ENCODE peak calls at places on chromosome 2, in six cellular contexts. H is RWPE1; D is CD8-positive, alpha-beta T cell; N is dorsolateral prefrontal cortex; E is K562; F is ovary. Q is an unnamed sample.

GRCh38 chr2:169923977-169924376 is 96.7 kb downstream of the UBR3 start:
- DNase-seq in H (no peak), D (no peak), N (no peak), E (no peak), F (no peak), Q (no peak)

GRCh38 chr2:201901770-201902169 is 95.4 kb downstream of the CDK15 start:
- DNase-seq in H (no peak), D (no peak), N (no peak), E (peak; percentile 69), F (no peak), Q (no peak)

GRCh38 chr2:237097911-237098702 is 12.4 kb downstream of the COPS8 start:
- DNase-seq in H (peak; percentile 94), D (no peak), N (no peak), E (no peak), F (no peak), Q (no peak)

GRCh38 chr2:16633632-16634430 is 31.8 kb downstream of the CYRIA start:
- DNase-seq in H (peak; percentile 42), D (no peak), N (no peak), E (peak; percentile 16), F (no peak), Q (no peak)

GRCh38 chr2:231394201-231395141 is 1.0 kb upstream of the B3GNT7 start:
- DNase-seq in H (no peak), D (no peak), N (no peak), E (no peak), F (peak; percentile 47), Q (peak; percentile 55)

GRCh38 chr2:15058015-15058414 is 425.5 kb downstream of the LRATD1 start:
- DNase-seq in H (no peak), D (no peak), N (no peak), E (peak; percentile 19), F (no peak), Q (no peak)

GRCh38 chr2:134334542-134335353 is 80.9 kb downstream of the MGAT5 start:
- DNase-seq in H (no peak), D (no peak), N (no peak), E (no peak), F (no peak), Q (no peak)

GRCh38 chr2:55891671-55892071 is 31.9 kb downstream of the EFEMP1 start:
- DNase-seq in H (no peak), D (no peak), N (no peak), E (no peak), F (no peak), Q (no peak)

GRCh38 chr2:75260946-75261345 is 61.6 kb upstream of the TACR1 start:
- DNase-seq in H (no peak), D (no peak), N (no peak), E (no peak), F (no peak), Q (no peak)

GRCh38 chr2:2827237-2827636 is 496.2 kb upstream of the MYT1L start:
- DNase-seq in H (no peak), D (peak; percentile 31), N (no peak), E (no peak), F (no peak), Q (no peak)

GRCh38 chr2:24986397-24986796 is 14.6 kb upstream of the DNAJC27 start:
- DNase-seq in H (no peak), D (no peak), N (no peak), E (no peak), F (no peak), Q (no peak)

GRCh38 chr2:130824492-130825061 is 12.1 kb upstream of the ARHGEF4 start:
- DNase-seq in H (peak; percentile 95), D (peak; percentile 68), N (peak; percentile 55), E (no peak), F (no peak), Q (no peak)

GRCh38 chr2:42653908-42654445 is 85.5 kb downstream of the MTA3 start:
- DNase-seq in H (no peak), D (no peak), N (no peak), E (no peak), F (no peak), Q (no peak)

GRCh38 chr2:219230201-219230540 is 565 bp downstream of the ANKZF1 start:
- DNase-seq in H (peak; percentile 51), D (no peak), N (no peak), E (peak; percentile 36), F (peak; percentile 56), Q (peak; percentile 36)

GRCh38 chr2:31383471-31384153 is 30.9 kb downstream of the XDH start:
- DNase-seq in H (no peak), D (no peak), N (no peak), E (no peak), F (no peak), Q (no peak)

GRCh38 chr2:29347774-29348465 is 232.7 kb downstream of the CLIP4 start:
- DNase-seq in H (no peak), D (no peak), N (no peak), E (no peak), F (no peak), Q (no peak)

GRCh38 chr2:85846411-85846810 is 42.4 kb downstream of the ST3GAL5 start:
- DNase-seq in H (no peak), D (no peak), N (no peak), E (no peak), F (no peak), Q (no peak)

GRCh38 chr2:25920326-25920725 is 42.0 kb upstream of the ASXL2 start:
- DNase-seq in H (no peak), D (no peak), N (no peak), E (no peak), F (no peak), Q (no peak)

GRCh38 chr2:19933351-19933981 is 31.7 kb upstream of the TTC32 start:
- DNase-seq in H (peak; percentile 59), D (no peak), N (no peak), E (no peak), F (no peak), Q (no peak)

GRCh38 chr2:64975232-64975791 is 13.9 kb upstream of the SLC1A4 start:
- DNase-seq in H (peak; percentile 81), D (no peak), N (no peak), E (no peak), F (no peak), Q (no peak)

GRCh38 chr2:128372621-128373341 is 54.1 kb upstream of the HS6ST1 start:
- DNase-seq in H (no peak), D (peak; percentile 63), N (no peak), E (no peak), F (no peak), Q (no peak)

GRCh38 chr2:192657364-192657763 is 462.6 kb upstream of the TMEFF2 start:
- DNase-seq in H (no peak), D (no peak), N (no peak), E (no peak), F (no peak), Q (no peak)

GRCh38 chr2:163692081-163692480 is 43.7 kb downstream of the FIGN start:
- DNase-seq in H (no peak), D (no peak), N (no peak), E (no peak), F (no peak), Q (no peak)

GRCh38 chr2:65320042-65320711 is 92.5 kb downstream of the ACTR2 start:
- DNase-seq in H (peak; percentile 85), D (no peak), N (no peak), E (no peak), F (no peak), Q (no peak)

GRCh38 chr2:222174450-222174849 is 124.3 kb downstream of the PAX3 start:
- DNase-seq in H (no peak), D (no peak), N (no peak), E (no peak), F (no peak), Q (no peak)

GRCh38 chr2:219870023-219870422 is 242.6 kb downstream of the SLC4A3 start:
- DNase-seq in H (peak; percentile 17), D (no peak), N (no peak), E (no peak), F (no peak), Q (no peak)

GRCh38 chr2:181784556-181784955 is 104.2 kb upstream of the NEUROD1 start:
- DNase-seq in H (peak; percentile 45), D (no peak), N (no peak), E (no peak), F (no peak), Q (no peak)

GRCh38 chr2:160408575-160409291 is 84.9 kb downstream of the RBMS1 start:
- DNase-seq in H (no peak), D (no peak), N (peak; percentile 23), E (no peak), F (no peak), Q (no peak)

GRCh38 chr2:127770973-127771735 is 39.8 kb downstream of the WDR33 start:
- DNase-seq in H (peak; percentile 68), D (no peak), N (no peak), E (no peak), F (no peak), Q (no peak)

GRCh38 chr2:232696609-232697058 is 497 bp upstream of the GIGYF2 start:
- DNase-seq in H (no peak), D (no peak), N (no peak), E (no peak), F (no peak), Q (no peak)
- TF ChIP-seq CTCF in H (no peak), D (no peak), N (no peak), E (no peak), F (no peak), Q (no peak)

GRCh38 chr2:133107436-133107835 is 437.4 kb upstream of the LYPD1 start:
- DNase-seq in H (no peak), D (no peak), N (no peak), E (no peak), F (no peak), Q (no peak)

GRCh38 chr2:133109772-133110171 is 439.8 kb upstream of the LYPD1 start:
- DNase-seq in H (peak; percentile 50), D (no peak), N (no peak), E (no peak), F (no peak), Q (no peak)

DNA sequence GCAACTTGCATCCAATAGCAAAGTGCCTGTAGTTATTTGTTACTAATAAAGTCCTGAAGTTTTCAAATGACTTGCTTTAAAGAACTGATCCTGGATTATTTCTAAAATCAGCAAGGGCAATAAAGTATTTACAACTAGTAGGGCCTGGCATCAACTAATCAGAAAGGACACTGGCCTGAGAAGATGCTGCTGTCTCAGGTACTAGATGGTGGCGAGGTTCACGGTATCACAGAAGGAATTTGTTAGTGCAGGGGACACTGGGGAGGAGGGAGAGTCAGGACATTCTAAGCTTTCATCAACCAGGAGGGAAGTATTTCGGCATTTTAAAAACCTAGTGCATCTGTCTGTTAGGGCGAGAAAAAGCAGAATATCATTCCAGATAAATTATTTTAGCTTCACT is 440.2 kb upstream of the LYPD1 start:
- DNase-seq in H (no peak), D (no peak), N (no peak), E (no peak), F (no peak), Q (no peak)
- TF ChIP-seq CTCF in H (no peak), D (no peak), N (no peak), E (no peak), F (no peak), Q (no peak)

GRCh38 chr2:54723300-54724149 is at the start of gene EML6:
- DNase-seq in H (peak; percentile 96), D (peak; percentile 98), N (peak; percentile 94), E (peak; percentile 97), F (peak; percentile 95), Q (peak; percentile 97)
- TF ChIP-seq CTCF in H (peak; percentile 37), D (no peak), N (peak; percentile 74), E (peak; percentile 3), F (peak; percentile 20), Q (no peak)

DNA sequence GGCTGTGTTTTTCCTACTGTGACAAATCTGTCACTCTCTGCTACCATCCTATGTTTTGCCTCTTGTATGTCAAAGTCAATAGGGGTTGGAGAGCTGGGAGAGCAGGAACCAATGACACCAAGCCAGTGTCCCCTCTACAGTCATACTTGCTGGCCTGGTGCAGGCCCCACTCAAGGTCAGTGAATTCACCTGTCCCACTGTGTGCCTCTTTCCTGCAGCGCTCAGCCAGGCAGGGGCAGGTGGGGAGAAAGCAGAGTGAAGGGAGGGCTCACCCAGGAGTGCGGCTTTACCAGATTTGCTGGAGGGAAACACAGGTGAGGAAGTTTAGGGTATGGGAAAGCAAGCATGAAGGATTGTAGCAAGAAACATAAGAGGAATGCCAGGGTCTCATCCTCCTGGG is 114.5 kb downstream of the GYPC start:
- DNase-seq in H (no peak), D (no peak), N (no peak), E (no peak), F (no peak), Q (no peak)
- TF ChIP-seq CTCF in H (no peak), D (no peak), N (no peak), E (no peak), F (no peak), Q (no peak)

Q was measured in activated B cell treated with CpG ODN at 0.5 μM for 24 hours.